ENCODE peak calls at places on chromosomes 11 and 22, in eight cellular contexts. E is lung, H is heart left ventricle, F is transverse colon, I is HCT116, K is thoracic aorta, G is GM23338, P is H9. D is an unnamed sample.

GRCh38 chr22:46058591-46059519 is 81.9 kb upstream of the WNT7B start:
- DNase-seq in E (no peak), H (peak; percentile 40), F (peak; percentile 9), I (no peak), K (no peak), G (no peak), P (peak; percentile 22), D (no peak)

GRCh38 chr11:20599424-20600346 is at the start of gene SLC6A5:
- DNase-seq in E (no peak), H (peak; percentile 52), F (no peak), I (no peak), K (no peak), G (peak; percentile 96), P (peak; percentile 90), D (no peak)

GRCh38 chr22:26901228-26901816 is 243.9 kb downstream of the MIAT start:
- DNase-seq in E (no peak), H (no peak), F (no peak), I (no peak), K (no peak), G (no peak), P (no peak), D (no peak)

GRCh38 chr11:115255006-115255762 is 249.0 kb downstream of the CADM1 start:
- DNase-seq in E (no peak), H (no peak), F (no peak), I (no peak), K (no peak), G (no peak), P (no peak), D (no peak)

GRCh38 chr11:119538748-119539147 is 115.8 kb upstream of the THY1 start:
- DNase-seq in E (no peak), H (no peak), F (no peak), I (no peak), K (no peak), G (no peak), P (no peak), D (no peak)

GRCh38 chr11:86710936-86711335 is 38.5 kb upstream of the ME3 start:
- DNase-seq in E (no peak), H (no peak), F (no peak), I (no peak), K (no peak), G (no peak), P (no peak), D (no peak)

GRCh38 chr11:1916132-1916985 is 3.1 kb upstream of the TNNT3 start:
- DNase-seq in E (no peak), H (no peak), F (no peak), I (no peak), K (no peak), G (no peak), P (no peak), D (no peak)

GRCh38 chr11:88357323-88358039 is 19.9 kb upstream of the CTSC start:
- DNase-seq in E (no peak), H (no peak), F (no peak), I (no peak), K (no peak), G (no peak), P (no peak), D (no peak)

GRCh38 chr22:48618326-48618725 is 1209.3 kb downstream of the BRD1 start:
- DNase-seq in E (no peak), H (no peak), F (no peak), I (no peak), K (no peak), G (no peak), P (no peak), D (no peak)

GRCh38 chr22:48758021-48758561 is 1069.6 kb downstream of the BRD1 start:
- DNase-seq in E (peak; percentile 14), H (peak; percentile 6), F (no peak), I (no peak), K (no peak), G (no peak), P (peak; percentile 20), D (no peak)

GRCh38 chr11:126645206-126645605 is 289.7 kb downstream of the ST3GAL4 start:
- DNase-seq in E (no peak), H (no peak), F (no peak), I (no peak), K (no peak), G (no peak), P (no peak), D (no peak)

GRCh38 chr11:28679795-28680194 is 571.6 kb downstream of the METTL15 start:
- DNase-seq in E (no peak), H (no peak), F (no peak), I (no peak), K (no peak), G (no peak), P (no peak), D (no peak)

GRCh38 chr11:2699531-2700414 is at the start of gene KCNQ1OT1:
- DNase-seq in E (peak; percentile 88), H (peak; percentile 92), F (peak; percentile 92), I (peak; percentile 83), K (peak; percentile 51), G (peak; percentile 83), P (peak; percentile 93), D (peak; percentile 90)

GRCh38 chr22:49600452-49600847 is 227.2 kb downstream of the BRD1 start:
- DNase-seq in E (no peak), H (no peak), F (no peak), I (no peak), K (no peak), G (no peak), P (no peak), D (no peak)

GRCh38 chr11:26947379-26947844 is 46.5 kb upstream of the FIBIN start:
- DNase-seq in E (peak; percentile 50), H (peak; percentile 51), F (peak; percentile 25), I (no peak), K (peak; percentile 14), G (no peak), P (no peak), D (peak; percentile 35)

GRCh38 chr11:13105237-13105844 is 96.2 kb downstream of the RASSF10 start:
- DNase-seq in E (no peak), H (peak; percentile 44), F (peak; percentile 22), I (no peak), K (no peak), G (no peak), P (no peak), D (peak; percentile 68)

GRCh38 chr11:95790933-95791247 is 592 bp downstream of the CEP57 start:
- DNase-seq in E (peak; percentile 84), H (peak; percentile 67), F (peak; percentile 72), I (peak; percentile 28), K (peak; percentile 30), G (peak; percentile 86), P (peak; percentile 66), D (peak; percentile 85)

DNA sequence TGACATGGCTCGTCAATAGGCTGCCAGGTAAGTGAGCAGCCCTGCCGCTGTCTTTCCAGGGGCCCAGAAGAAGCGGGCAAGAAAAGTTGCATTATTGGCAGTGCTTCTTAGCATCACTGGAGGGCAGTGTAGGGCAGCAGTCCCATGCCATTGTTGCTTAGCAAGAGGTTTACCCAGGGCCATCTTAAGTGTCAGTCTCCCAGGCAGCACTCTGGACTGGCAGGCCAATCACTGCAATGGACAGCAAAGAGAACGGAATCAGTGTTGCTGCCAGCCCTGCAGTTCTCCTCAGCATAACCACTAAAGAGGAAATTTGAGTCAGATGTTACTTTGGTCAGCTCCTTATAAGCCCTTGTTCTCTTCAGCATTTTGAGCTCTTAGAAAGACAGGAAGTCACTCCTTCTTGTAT is 13.4 kb upstream of the GRK2 start:
- DNase-seq in E (no peak), H (peak; percentile 52), F (no peak), I (no peak), K (no peak), G (peak; percentile 58), P (no peak), D (no peak)
- TF ChIP-seq CTCF in E (no peak), H (no peak), F (peak; percentile 28), I (peak; percentile 19), K (no peak), G (peak; percentile 51), P (peak; percentile 55), D (no peak)

GRCh38 chr22:35900483-35901168 is 128.0 kb downstream of the RBFOX2 start:
- DNase-seq in E (no peak), H (no peak), F (no peak), I (peak; percentile 28), K (no peak), G (peak; percentile 37), P (no peak), D (no peak)
- H3K27ac ChIP-seq in E (no peak overlapping the region), H (no peak overlapping the region), F (no peak overlapping the region), I (peak overlapping the region; percentile 28), K (no peak overlapping the region), G (peak overlapping the region; percentile 69), P (no peak overlapping the region), D (no peak overlapping the region)

GRCh38 chr11:114163231-114163631 is 103.7 kb downstream of the ZBTB16 start:
- DNase-seq in E (no peak), H (no peak), F (no peak), I (no peak), K (no peak), G (no peak), P (no peak), D (no peak)
- TF ChIP-seq CTCF in E (no peak), H (no peak), F (no peak), I (no peak), K (no peak), G (no peak), P (no peak), D (no peak)

GRCh38 chr22:31977939-31978338 is 33.6 kb downstream of the YWHAH start:
- DNase-seq in E (no peak), H (no peak), F (no peak), I (no peak), K (no peak), G (no peak), P (no peak), D (no peak)
- H3K27ac ChIP-seq in E (no peak overlapping the region), H (no peak overlapping the region), F (no peak overlapping the region), I (no peak overlapping the region), K (no peak overlapping the region), G (no peak overlapping the region), P (no peak overlapping the region), D (no peak overlapping the region)

DNA sequence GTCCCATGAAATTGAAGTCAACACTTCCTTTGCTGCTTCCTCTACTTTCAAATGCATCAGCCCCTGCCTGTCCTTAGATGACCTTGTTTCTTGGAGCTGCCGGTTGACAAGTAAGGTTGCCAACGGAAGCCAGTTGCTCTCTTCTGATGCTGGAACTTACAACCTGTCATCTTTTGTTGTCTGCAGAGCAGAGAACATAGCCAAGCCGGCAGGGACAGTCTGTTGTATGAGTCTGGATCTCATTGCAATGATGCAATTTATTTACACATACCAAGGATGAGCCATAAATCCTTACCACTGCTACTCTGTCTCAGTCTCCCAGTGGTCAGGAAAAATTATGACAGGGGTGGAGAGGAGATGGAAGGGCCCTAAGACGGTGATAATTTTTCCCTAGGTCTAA is 151.4 kb downstream of the BLID start:
- DNase-seq in E (no peak), H (no peak), F (no peak), I (no peak), K (no peak), G (no peak), P (no peak), D (no peak)
- TF ChIP-seq CTCF in E (no peak), H (no peak), F (no peak), I (no peak), K (no peak), G (no peak), P (no peak), D (no peak)